ENCODE peak calls at places on chromosomes 2 and 18, in six cellular contexts. P, J, R, E, C and H are unnamed samples.

GRCh38 chr18:2087877-2088673 is 483.2 kb downstream of the METTL4 start:
- DNase-seq in E (no peak), R (no peak), P (no peak), C (no peak), J (no peak), H (no peak)

GRCh38 chr18:57436193-57436964 is 1.2 kb downstream of the ONECUT2 start:
- DNase-seq in C (no peak), E (no peak), P (no peak), J (no peak), R (no peak), H (no peak)

GRCh38 chr2:28096421-28096820 is 205.9 kb downstream of the BABAM2 start:
- DNase-seq in J (no peak), P (no peak), C (no peak), E (no peak), R (no peak), H (no peak)

GRCh38 chr2:64143154-64144056 is 815 bp downstream of the PELI1 start:
- DNase-seq in R (peak), E (peak), C (peak), J (no peak), P (no peak), H (no peak)

GRCh38 chr2:199085201-199085750 is 372.5 kb downstream of the SATB2 start:
- DNase-seq in C (no peak), J (no peak), R (no peak), E (no peak), P (no peak), H (no peak)

GRCh38 chr18:75104483-75104882 is 104.5 kb downstream of the PTGR3 start:
- DNase-seq in C (no peak), J (no peak), P (no peak), E (no peak), R (no peak), H (peak)

GRCh38 chr2:14448340-14448739 is 184.2 kb upstream of the LRATD1 start:
- DNase-seq in R (no peak), E (no peak), J (no peak), C (no peak), P (no peak), H (no peak)

GRCh38 chr2:41948397-41948763 is 99.4 kb upstream of the PKDCC start:
- DNase-seq in P (no peak), J (no peak), E (no peak), C (no peak), R (no peak), H (no peak)

GRCh38 chr18:70132999-70133398 is 72.5 kb downstream of the RTTN start:
- DNase-seq in R (no peak), J (no peak), C (peak), P (peak), E (no peak), H (no peak)

GRCh38 chr2:63484481-63484880 is 103.8 kb downstream of the WDPCP start:
- DNase-seq in P (no peak), J (no peak), R (no peak), C (no peak), E (no peak), H (no peak)

GRCh38 chr2:177572236-177572671 is 179.7 kb downstream of the AGPS start:
- DNase-seq in P (no peak), R (no peak), C (peak), J (no peak), E (no peak), H (no peak)

GRCh38 chr2:43158259-43158880 is 68.0 kb downstream of the ZFP36L2 start:
- DNase-seq in R (no peak), J (no peak), P (no peak), C (peak), E (peak), H (peak)

GRCh38 chr2:230706053-230706498 is 6.6 kb upstream of the CAB39 start:
- DNase-seq in R (no peak), P (no peak), E (no peak), J (no peak), C (no peak), H (no peak)

GRCh38 chr2:231929961-231930600 is 3.9 kb upstream of the NPPC start:
- DNase-seq in P (no peak), E (no peak), C (no peak), J (no peak), R (no peak), H (no peak)

GRCh38 chr2:38375711-38376345 is 1.2 kb downstream of the ATL2 start:
- DNase-seq in C (no peak), P (peak), R (no peak), E (peak), J (no peak), H (peak)

GRCh38 chr18:49878567-49878966 is 65.2 kb upstream of the ACAA2 start:
- DNase-seq in E (no peak), C (no peak), P (no peak), J (no peak), R (no peak), H (no peak)

GRCh38 chr18:12119358-12119757 is 25.7 kb downstream of the ANKRD62 start:
- DNase-seq in R (no peak), P (no peak), J (no peak), E (no peak), C (no peak), H (no peak)

GRCh38 chr18:13612111-13612997 is 114.0 kb downstream of the FAM210A start:
- DNase-seq in C (no peak), R (no peak), J (no peak), P (no peak), E (no peak), H (no peak)

GRCh38 chr18:4285525-4285924 is 169.6 kb downstream of the DLGAP1 start:
- DNase-seq in J (no peak), C (no peak), P (no peak), R (no peak), E (no peak), H (no peak)

GRCh38 chr2:220434365-220434764 is 806.9 kb downstream of the SLC4A3 start:
- DNase-seq in C (peak), R (no peak), E (no peak), P (peak), J (no peak), H (no peak)

GRCh38 chr2:20620696-20621365 is 30.1 kb downstream of the HS1BP3 start:
- DNase-seq in C (no peak), E (no peak), R (no peak), J (no peak), P (no peak), H (peak)

DNA sequence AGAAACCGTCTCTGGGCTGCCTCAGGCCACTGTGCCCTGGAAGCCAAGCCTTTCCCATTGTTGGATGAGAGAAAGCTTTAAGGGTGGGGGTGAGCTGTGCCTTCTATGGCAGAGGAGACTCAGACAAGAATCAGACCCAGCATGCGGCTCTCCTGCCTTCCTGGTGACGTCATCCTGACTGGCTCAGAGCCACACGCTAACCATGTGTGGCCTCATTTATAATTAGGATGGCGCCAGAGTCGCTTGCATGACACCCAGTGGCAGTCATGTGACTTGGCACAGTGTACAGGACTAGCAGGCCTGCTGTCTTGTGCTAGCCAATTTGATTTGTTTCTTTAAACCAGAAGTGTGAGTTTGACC is 99.2 kb downstream of the SH3BP4 start:
- DNase-seq in C (peak), J (no peak), P (peak), E (no peak), R (no peak), H (peak)
- TF ChIP-seq CTCF in C (no peak), J (no peak), P (peak), E (no peak), R (no peak), H (no peak)

DNA sequence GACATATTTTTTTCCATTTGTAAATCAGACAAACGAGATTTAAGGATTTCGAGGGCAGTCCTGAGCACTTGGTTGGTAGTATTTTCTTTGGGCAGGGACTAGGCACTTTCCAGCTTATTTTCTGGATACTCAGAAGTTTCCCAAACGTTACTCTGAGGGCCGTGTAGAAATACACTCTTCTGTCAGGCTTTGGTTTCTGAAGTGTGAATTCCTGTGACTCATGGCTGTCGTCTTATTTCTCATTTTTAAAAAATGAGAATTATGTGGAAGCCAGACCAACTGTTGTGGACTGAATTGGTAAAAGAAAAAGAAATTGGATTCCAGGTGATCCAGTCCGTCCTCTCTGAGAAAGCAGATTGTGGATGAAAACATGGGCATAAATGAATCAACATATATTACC is 658.6 kb upstream of the FANCL start:
- DNase-seq in J (no peak), C (peak), R (no peak), E (no peak), P (no peak), H (no peak)
- TF ChIP-seq CTCF in J (no peak), C (no peak), R (no peak), E (no peak), P (no peak), H (no peak)

GRCh38 chr2:219429958-219430586 is 4.6 kb upstream of the SPEG start:
- DNase-seq in E (no peak), C (no peak), J (no peak), R (no peak), P (no peak), H (no peak)

GRCh38 chr2:219433666-219434467 is 776 bp upstream of the SPEG start:
- DNase-seq in J (no peak), P (no peak), C (peak), E (peak), R (no peak), H (no peak)

GRCh38 chr2:219428469-219428868 is 6.2 kb upstream of the SPEG start:
- DNase-seq in R (no peak), P (no peak), J (no peak), C (no peak), E (no peak), H (no peak)

GRCh38 chr2:219434468-219434717 is 250 bp upstream of the SPEG start:
- DNase-seq in C (no peak), E (no peak), R (no peak), J (no peak), P (no peak), H (no peak)

DNA sequence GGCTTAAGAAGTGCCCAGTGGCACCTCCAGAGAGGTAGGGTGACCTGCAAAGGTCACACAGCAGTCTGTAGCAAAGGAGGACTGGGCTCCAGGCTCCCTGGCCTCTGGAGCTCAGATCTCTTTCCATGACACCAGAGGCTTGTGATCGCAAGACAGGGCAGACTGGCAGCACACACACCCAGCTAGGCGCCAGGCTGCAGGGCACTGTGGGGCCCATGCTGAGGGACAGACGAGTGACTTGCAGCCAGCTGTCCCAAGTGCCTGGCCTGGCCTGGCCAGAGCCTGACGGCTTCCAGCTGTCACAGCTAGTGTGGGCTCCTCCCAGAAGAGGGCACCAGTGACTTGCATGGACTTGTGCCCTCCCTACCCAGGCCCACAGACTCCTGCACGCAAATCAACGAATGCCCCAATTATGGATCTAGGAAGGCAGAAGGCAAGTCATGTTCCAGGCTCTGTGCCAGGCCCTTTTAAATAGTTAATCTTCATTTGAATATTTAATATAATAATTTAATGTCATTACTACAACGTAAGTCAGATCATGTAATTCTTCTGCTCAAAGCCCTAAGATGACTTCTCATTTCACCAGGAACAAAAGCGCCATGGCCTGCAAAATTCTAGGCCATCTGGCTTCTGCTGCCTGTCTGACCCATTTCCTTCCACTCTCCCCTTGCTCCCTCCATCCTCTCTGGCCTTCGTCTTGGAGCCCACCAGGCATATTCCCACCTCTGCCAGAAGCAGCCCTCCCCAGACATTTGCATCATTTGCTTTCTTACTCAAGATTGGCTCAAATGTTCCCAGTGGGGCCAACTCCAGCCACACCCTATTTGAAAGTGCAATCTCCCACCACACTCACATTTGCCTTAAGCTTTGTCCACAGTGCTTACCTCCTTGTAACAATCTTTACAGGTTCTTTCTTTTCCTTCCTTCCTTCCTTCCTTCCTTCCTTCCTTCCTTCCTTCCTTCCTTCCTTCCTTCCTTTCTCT is 3.7 kb upstream of the SPEG start:
- DNase-seq in C (peak), R (no peak), P (no peak), J (no peak), E (no peak), H (no peak)
- TF ChIP-seq CTCF in C (peak), R (peak), P (peak), J (no peak), E (no peak), H (no peak)

GRCh38 chr2:79741044-79741443 is 228.2 kb downstream of the CTNNA2 start:
- DNase-seq in R (no peak), E (no peak), J (no peak), C (no peak), P (no peak), H (no peak)
- TF ChIP-seq CTCF in R (no peak), E (no peak), J (no peak), C (no peak), P (no peak), H (no peak)

GRCh38 chr2:68768461-68768860 is 33.9 kb downstream of the ARHGAP25 start:
- DNase-seq in R (no peak), C (no peak), E (no peak), J (no peak), P (no peak), H (no peak)

GRCh38 chr2:68766378-68766845 is 31.8 kb downstream of the ARHGAP25 start:
- DNase-seq in C (no peak), J (no peak), R (no peak), E (no peak), P (no peak), H (peak)

GRCh38 chr2:68765739-68766377 is 31.2 kb downstream of the ARHGAP25 start:
- DNase-seq in E (no peak), R (no peak), J (no peak), P (no peak), C (peak), H (peak)

GRCh38 chr2:68767996-68768395 is 33.4 kb downstream of the ARHGAP25 start:
- DNase-seq in P (no peak), J (no peak), R (no peak), E (no peak), C (no peak), H (no peak)

DNA sequence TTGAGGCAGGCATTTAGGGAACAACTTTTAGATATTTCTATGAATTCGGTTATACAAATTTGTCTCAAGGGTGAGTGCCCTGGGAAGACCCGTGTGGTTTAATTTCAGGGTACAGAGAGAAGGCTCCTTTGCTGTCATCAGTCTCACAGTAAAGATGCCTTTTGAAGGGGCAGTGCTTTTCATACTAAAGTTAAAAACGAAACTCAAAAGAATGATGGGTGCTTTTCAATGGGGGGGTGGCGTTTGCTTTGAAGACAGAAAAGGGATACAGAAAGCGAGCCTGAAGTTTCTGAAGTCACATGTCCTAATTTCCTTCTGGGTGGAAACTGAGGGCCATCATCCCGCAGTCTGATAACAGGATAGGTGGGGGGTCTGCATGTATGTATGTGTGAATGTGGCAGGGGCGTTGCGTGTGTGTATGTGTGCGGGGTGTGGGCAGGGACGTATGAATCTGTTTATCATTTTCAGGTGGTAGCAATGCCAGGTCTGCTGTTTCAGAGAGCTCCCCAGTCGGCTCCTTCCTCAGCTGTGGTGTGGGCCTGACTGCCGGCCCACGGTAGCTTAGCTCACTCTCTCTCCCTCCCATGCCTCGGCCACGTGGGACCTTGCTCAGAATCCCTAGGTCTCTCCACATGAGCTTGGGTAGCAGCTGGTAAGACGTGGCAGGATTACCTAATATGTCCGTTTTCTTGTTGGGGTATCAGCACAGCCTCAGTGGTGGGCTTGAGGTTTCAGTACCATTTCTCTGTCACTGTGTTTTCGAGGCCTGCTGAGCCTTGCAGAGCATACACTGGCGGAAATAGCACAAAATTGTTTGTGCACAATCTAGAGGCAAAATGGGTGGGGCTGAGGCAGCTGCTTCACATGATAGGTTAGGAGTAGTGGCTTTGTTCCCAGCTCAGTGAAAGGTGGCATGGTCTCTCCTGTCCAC is 32.7 kb downstream of the ARHGAP25 start:
- DNase-seq in P (no peak), E (no peak), C (no peak), R (no peak), J (no peak), H (no peak)
- TF ChIP-seq CTCF in P (no peak), E (no peak), C (no peak), R (no peak), J (no peak), H (no peak)